ENCODE peak calls at places on chromosomes 12 and 14, in seven cellular contexts. Z is AG09309, X is hepatocyte, H is heart right ventricle, V is tibial nerve, A is ovary, P is tibial artery. F is an unnamed sample.

GRCh38 chr12:48758186-48758585 is 30.7 kb downstream of the ADCY6 start:
- DNase-seq in Z (no peak), X (no peak), H (no peak), V (no peak), A (no peak), P (no peak), F (no peak)

GRCh38 chr12:6425588-6426531 is 18.9 kb upstream of the CD27 start:
- DNase-seq in Z (no peak), X (no peak), H (no peak), V (no peak), A (no peak), P (no peak), F (no peak)

GRCh38 chr12:128911861-128912260 is 58.6 kb downstream of the GLT1D1 start:
- DNase-seq in Z (no peak), X (no peak), H (no peak), V (no peak), A (no peak), P (no peak), F (no peak)

GRCh38 chr12:59734371-59734770 is 138.5 kb downstream of the SLC16A7 start:
- DNase-seq in Z (no peak), X (no peak), H (no peak), V (no peak), A (no peak), P (no peak), F (no peak)

GRCh38 chr14:56170028-56170427 is 51.8 kb downstream of the PELI2 start:
- DNase-seq in Z (no peak), X (no peak), H (no peak), V (no peak), A (no peak), P (no peak), F (no peak)

GRCh38 chr14:103104654-103105511 is 10.4 kb downstream of the EXOC3L4 start:
- DNase-seq in Z (no peak), X (peak), H (peak), V (peak), A (peak), P (no peak), F (no peak)

GRCh38 chr12:122835693-122836026 is 403 bp downstream of the HIP1R start:
- DNase-seq in Z (no peak), X (peak), H (peak), V (no peak), A (no peak), P (no peak), F (no peak)

GRCh38 chr12:7178481-7178880 is 11.0 kb upstream of the PEX5 start:
- DNase-seq in Z (no peak), X (no peak), H (no peak), V (no peak), A (no peak), P (no peak), F (no peak)

GRCh38 chr12:25051583-25052190 is 102.8 kb upstream of the BCAT1 start:
- DNase-seq in Z (no peak), X (no peak), H (no peak), V (no peak), A (no peak), P (no peak), F (no peak)

GRCh38 chr12:43758247-43758727 is 303 bp downstream of the PUS7L start:
- DNase-seq in Z (no peak), X (peak), H (no peak), V (no peak), A (no peak), P (peak), F (peak)

GRCh38 chr12:120404271-120404670 is 33.6 kb upstream of the COX6A1 start:
- DNase-seq in Z (no peak), X (no peak), H (no peak), V (no peak), A (no peak), P (no peak), F (no peak)

GRCh38 chr14:100587763-100588411 is 670 bp upstream of the BEGAIN start:
- DNase-seq in Z (no peak), X (no peak), H (no peak), V (no peak), A (no peak), P (peak), F (no peak)

GRCh38 chr12:49126852-49127763 is 4.1 kb downstream of the TUBA1B start:
- DNase-seq in Z (no peak), X (no peak), H (no peak), V (no peak), A (no peak), P (no peak), F (no peak)

GRCh38 chr14:83520837-83521236 is 1987.2 kb upstream of the SEL1L start:
- DNase-seq in Z (no peak), X (no peak), H (no peak), V (no peak), A (no peak), P (no peak), F (no peak)

GRCh38 chr12:50518129-50518528 is 13.3 kb downstream of the DIP2B start:
- DNase-seq in Z (no peak), X (no peak), H (no peak), V (no peak), A (no peak), P (no peak), F (no peak)

GRCh38 chr14:75655235-75655634 is 5.4 kb downstream of the ERG28 start:
- DNase-seq in Z (no peak), X (no peak), H (no peak), V (no peak), A (no peak), P (no peak), F (no peak)

GRCh38 chr12:72465940-72466630 is 193.9 kb downstream of the TRHDE start:
- DNase-seq in Z (no peak), X (no peak), H (no peak), V (no peak), A (no peak), P (no peak), F (no peak)

GRCh38 chr12:71694099-71694820 is 8.4 kb downstream of the TMEM19 start:
- DNase-seq in Z (no peak), X (no peak), H (no peak), V (no peak), A (no peak), P (no peak), F (no peak)

GRCh38 chr12:105218434-105218833 is 17.5 kb downstream of the APPL2 start:
- DNase-seq in Z (no peak), X (no peak), H (peak), V (no peak), A (no peak), P (no peak), F (no peak)

GRCh38 chr14:68945585-68946289 is 33.4 kb downstream of the ACTN1 start:
- DNase-seq in Z (no peak), X (no peak), H (no peak), V (no peak), A (no peak), P (no peak), F (peak)

GRCh38 chr12:88578274-88578673 is 2.0 kb downstream of the KITLG start:
- DNase-seq in Z (no peak), X (no peak), H (no peak), V (no peak), A (no peak), P (no peak), F (no peak)

GRCh38 chr14:100778078-100778927 is 47.6 kb upstream of the MEG3 start:
- DNase-seq in Z (no peak), X (no peak), H (no peak), V (no peak), A (no peak), P (peak), F (no peak)

DNA sequence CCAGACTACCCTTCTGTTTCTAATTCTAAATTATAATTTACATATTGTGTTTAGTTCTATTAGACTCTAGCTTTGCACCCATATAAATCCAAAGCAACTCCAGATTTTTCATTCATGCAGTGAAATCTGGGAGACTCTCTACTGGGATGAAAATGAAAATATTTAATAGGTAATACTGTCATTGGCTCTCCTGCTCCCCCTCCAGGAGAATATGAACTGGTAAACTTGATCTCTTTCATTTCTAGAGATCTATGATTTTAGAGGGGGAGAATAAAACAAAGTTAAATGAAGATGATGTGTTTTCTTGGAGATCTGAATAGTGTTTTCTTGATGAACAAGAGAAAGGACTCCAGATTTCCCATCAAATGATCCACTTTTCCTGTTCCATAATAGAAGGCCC is 104.3 kb upstream of the TMCC3 start:
- DNase-seq in Z (no peak), X (no peak), H (no peak), V (no peak), A (no peak), P (no peak), F (no peak)
- TF ChIP-seq CTCF in Z (peak), X (peak), H (no peak), V (no peak), A (no peak), P (peak), F (peak)

GRCh38 chr12:97764700-97765099 is 302.1 kb downstream of the RMST start:
- DNase-seq in Z (no peak), X (no peak), H (no peak), V (no peak), A (no peak), P (no peak), F (no peak)

GRCh38 chr12:97763113-97763512 is 300.5 kb downstream of the RMST start:
- DNase-seq in Z (no peak), X (no peak), H (no peak), V (no peak), A (no peak), P (no peak), F (no peak)

GRCh38 chr12:97767347-97767746 is 304.7 kb downstream of the RMST start:
- DNase-seq in Z (no peak), X (no peak), H (no peak), V (no peak), A (no peak), P (no peak), F (no peak)
- H3K4me3 ChIP-seq in Z (no peak), X (no peak), H (no peak), V (no peak), A (no peak), P (no peak), F (no peak)

GRCh38 chr14:73025544-73025943 is 1.4 kb downstream of the ZFYVE1 start:
- DNase-seq in Z (no peak), X (no peak), H (no peak), V (no peak), A (no peak), P (no peak), F (no peak)
- TF ChIP-seq CTCF in Z (no peak), X (no peak), H (no peak), V (no peak), A (no peak), P (no peak), F (peak)

GRCh38 chr12:108727868-108728735 is 3.2 kb downstream of the CORO1C start:
- DNase-seq in Z (no peak), X (no peak), H (no peak), V (no peak), A (no peak), P (no peak), F (no peak)
- H3K4me3 ChIP-seq in Z (peak), X (no peak), H (peak), V (no peak), A (no peak), P (peak), F (no peak)

DNA sequence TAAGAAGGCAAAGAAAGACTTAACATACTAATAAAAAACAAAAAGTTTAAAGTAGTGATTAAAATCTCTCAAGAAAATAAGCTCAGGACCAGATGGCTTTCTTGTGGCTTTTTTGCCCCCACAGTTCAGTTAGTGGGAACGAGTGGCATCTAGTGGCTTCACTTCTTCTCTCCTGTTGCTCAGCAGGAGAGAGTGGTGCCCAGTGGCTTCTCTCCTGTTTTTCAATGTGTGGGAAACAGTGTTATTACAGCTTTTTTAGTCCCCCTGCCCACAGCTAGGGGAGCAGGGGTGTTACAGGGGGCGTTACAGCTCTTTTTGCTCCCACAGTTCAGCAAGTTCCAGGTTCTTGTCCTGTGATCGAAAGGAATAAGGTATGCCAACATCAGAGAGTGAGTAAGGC is 135.2 kb downstream of the RERGL start:
- DNase-seq in Z (peak), X (no peak), H (no peak), V (no peak), A (no peak), P (no peak), F (no peak)
- TF ChIP-seq CTCF in Z (peak), X (no peak), H (no peak), V (no peak), A (no peak), P (no peak), F (no peak)

DNA sequence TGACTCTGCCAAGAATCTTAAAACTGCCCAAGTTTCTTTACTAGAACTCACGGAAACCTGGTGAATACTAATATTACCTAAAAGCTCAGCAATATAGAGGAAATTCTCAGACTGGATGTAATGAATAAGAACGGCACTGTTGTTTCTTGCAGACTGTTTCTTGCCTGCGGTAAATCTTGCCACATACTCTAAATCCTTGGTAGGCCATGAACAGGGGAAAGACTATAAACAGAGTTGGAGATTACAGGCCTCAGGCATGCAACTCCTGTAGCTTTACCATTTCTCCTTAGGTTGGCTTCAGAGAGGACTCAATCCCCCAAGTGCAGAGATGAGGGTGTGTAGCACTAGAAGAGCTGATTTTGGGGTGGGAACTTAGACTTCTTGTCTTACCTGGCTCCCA is 1.1 kb downstream of the ALDH6A1 start:
- DNase-seq in Z (no peak), X (peak), H (no peak), V (no peak), A (no peak), P (no peak), F (no peak)
- H3K4me3 ChIP-seq in Z (peak), X (peak), H (peak), V (peak), A (peak), P (peak), F (peak)

GRCh38 chr12:107179883-107180282 is 86.5 kb upstream of the CRY1 start:
- DNase-seq in Z (no peak), X (no peak), H (no peak), V (no peak), A (no peak), P (no peak), F (no peak)

GRCh38 chr12:107178776-107179175 is 85.4 kb upstream of the CRY1 start:
- DNase-seq in Z (no peak), X (no peak), H (no peak), V (no peak), A (no peak), P (no peak), F (no peak)

GRCh38 chr12:107184359-107184980 is 91.1 kb upstream of the CRY1 start:
- DNase-seq in Z (no peak), X (no peak), H (no peak), V (no peak), A (no peak), P (no peak), F (no peak)
- TF ChIP-seq CTCF in Z (no peak), X (no peak), H (no peak), V (no peak), A (no peak), P (no peak), F (no peak)